ENCODE peak calls at places on chromosomes 6 and 20, in eight cellular contexts. O, U, C, J, Z, W, S and B are unnamed samples.

GRCh38 chr6:1592852-1593251 is 16.9 kb upstream of the FOXC1 start:
- DNase-seq in U (no peak), C (no peak), W (no peak), J (no peak), S (no peak), Z (no peak), O (no peak), B (no peak)

GRCh38 chr6:37554480-37554819 is 54.8 kb upstream of the CCDC167 start:
- DNase-seq in Z (no peak), C (no peak), U (peak; percentile 28), S (no peak), J (no peak), O (no peak), W (no peak), B (no peak)

GRCh38 chr6:14278436-14278835 is 160.9 kb downstream of the CD83 start:
- DNase-seq in C (no peak), Z (no peak), U (no peak), O (no peak), J (no peak), S (no peak), W (no peak), B (no peak)

GRCh38 chr6:144158133-144158532 is 7.8 kb downstream of the STX11 start:
- DNase-seq in C (peak; percentile 87), W (peak; percentile 97), S (no peak), O (peak; percentile 89), U (no peak), Z (no peak), J (no peak), B (peak; percentile 68)

GRCh38 chr6:32189082-32189741 is 790 bp downstream of the PBX2 start:
- DNase-seq in S (no peak), U (no peak), W (no peak), Z (no peak), O (no peak), C (no peak), J (no peak), B (no peak)

GRCh38 chr6:15260099-15260821 is 14.4 kb downstream of the JARID2 start:
- DNase-seq in O (peak; percentile 79), J (no peak), C (no peak), W (peak; percentile 58), S (no peak), U (no peak), Z (no peak), B (no peak)

GRCh38 chr6:118382126-118382525 is 166.0 kb upstream of the PLN start:
- DNase-seq in J (no peak), C (no peak), U (no peak), O (no peak), W (no peak), Z (no peak), S (no peak), B (no peak)

GRCh38 chr6:90025418-90026089 is 131.3 kb downstream of the GJA10 start:
- DNase-seq in O (peak; percentile 83), W (peak; percentile 73), U (peak; percentile 3), Z (no peak), J (no peak), S (peak; percentile 85), C (peak; percentile 76), B (peak; percentile 94)

GRCh38 chr20:46302119-46302518 is 6.2 kb downstream of the CDH22 start:
- DNase-seq in W (no peak), S (no peak), O (no peak), Z (no peak), C (no peak), J (no peak), U (no peak), B (no peak)

GRCh38 chr6:89145461-89145961 is 344 bp upstream of the PM20D2 start:
- DNase-seq in J (no peak), U (no peak), W (peak; percentile 29), O (no peak), C (no peak), S (peak; percentile 77), Z (no peak), B (no peak)

GRCh38 chr20:58309607-58310290 is at the start of gene RAB22A:
- DNase-seq in J (peak; percentile 70), W (peak; percentile 92), Z (peak; percentile 90), C (no peak), U (peak; percentile 39), S (peak; percentile 81), O (no peak), B (peak; percentile 76)

GRCh38 chr6:12479885-12480284 is 189.7 kb downstream of the EDN1 start:
- DNase-seq in Z (no peak), W (peak; percentile 19), O (no peak), S (no peak), J (no peak), U (no peak), C (no peak), B (peak; percentile 77)

GRCh38 chr6:160859822-160860221 is 131.7 kb upstream of the MAP3K4 start:
- DNase-seq in O (no peak), J (no peak), W (no peak), U (no peak), C (no peak), Z (no peak), S (no peak), B (no peak)

GRCh38 chr6:6218246-6219085 is 102.0 kb downstream of the F13A1 start:
- DNase-seq in S (no peak), J (no peak), U (no peak), O (no peak), C (peak; percentile 17), Z (no peak), W (no peak), B (no peak)

GRCh38 chr20:371755-372542 is 8.6 kb upstream of the TRIB3 start:
- DNase-seq in W (peak; percentile 97), O (peak; percentile 66), J (no peak), C (peak; percentile 68), U (peak; percentile 83), Z (no peak), S (no peak), B (peak; percentile 86)

GRCh38 chr6:30966154-30966553 is 17.4 kb upstream of the MUC21 start:
- DNase-seq in U (no peak), Z (no peak), J (no peak), C (no peak), W (no peak), S (no peak), O (no peak), B (no peak)

GRCh38 chr6:98844244-98845161 is 10.1 kb downstream of the POU3F2 start:
- DNase-seq in O (no peak), C (no peak), Z (peak; percentile 76), J (no peak), W (no peak), S (no peak), U (no peak), B (no peak)

GRCh38 chr20:53751394-53752368 is 158.0 kb upstream of the ZNF217 start:
- DNase-seq in U (no peak), S (peak; percentile 66), C (no peak), Z (no peak), J (no peak), O (no peak), W (no peak), B (no peak)

GRCh38 chr6:56649782-56650181 is 7.1 kb upstream of the DST start:
- DNase-seq in Z (no peak), J (no peak), C (no peak), S (no peak), W (no peak), O (no peak), U (no peak), B (peak; percentile 77)

GRCh38 chr6:30754631-30755030 is 10.3 kb upstream of the IER3 start:
- DNase-seq in W (no peak), J (no peak), O (no peak), U (no peak), Z (no peak), S (no peak), C (no peak), B (no peak)

GRCh38 chr6:36699290-36699689 is 1.7 kb downstream of the RAB44 start:
- DNase-seq in C (no peak), J (no peak), S (no peak), O (no peak), Z (no peak), W (peak; percentile 15), U (no peak), B (no peak)

GRCh38 chr20:21557246-21557982 is 43.5 kb upstream of the NKX2-2 start:
- DNase-seq in U (no peak), W (no peak), J (no peak), O (no peak), Z (no peak), S (peak; percentile 40), C (no peak), B (no peak)

GRCh38 chr6:108442770-108443520 is 117.8 kb upstream of the FOXO3 start:
- DNase-seq in C (no peak), S (no peak), Z (no peak), U (no peak), J (no peak), O (no peak), W (peak; percentile 41), B (no peak)

GRCh38 chr6:56716229-56716628 is 73.5 kb upstream of the DST start:
- DNase-seq in S (no peak), Z (no peak), J (no peak), O (no peak), W (no peak), C (no peak), U (no peak), B (no peak)

GRCh38 chr6:52136055-52136454 is 48.6 kb upstream of the PKHD1 start:
- DNase-seq in Z (no peak), C (no peak), J (no peak), U (no peak), O (no peak), S (no peak), W (no peak), B (no peak)

GRCh38 chr6:107344981-107345380 is 114.4 kb downstream of the PDSS2 start:
- DNase-seq in C (no peak), O (no peak), W (no peak), U (no peak), S (no peak), J (no peak), Z (no peak), B (no peak)